ENCODE peak calls at places on chromosomes 2 and 18, in six cellular contexts. J is progenitor cell of endocrine pancreas, E is bronchial epithelial cell, T is nephron progenitor cell, A is prostate gland, H is fibroblast of lung. S is an unnamed sample.

GRCh38 chr2:230812041-230812440 is 52.7 kb upstream of the ITM2C start:
- DNase-seq in E (no peak), A (no peak), J (no peak), H (no peak), T (no peak), S (no peak)

GRCh38 chr2:186544255-186544675 is 45.6 kb upstream of the ITGAV start:
- DNase-seq in E (peak; percentile 98), A (peak; percentile 10), H (peak; percentile 92), T (no peak), J (no peak), S (no peak)

GRCh38 chr18:22347624-22348511 is 69.8 kb downstream of the CTAGE1 start:
- DNase-seq in J (peak; percentile 18), A (peak; percentile 36), H (peak; percentile 30), E (peak; percentile 23), T (no peak), S (no peak)

GRCh38 chr18:45828917-45829811 is 3.7 kb downstream of the SIGLEC15 start:
- DNase-seq in A (no peak), J (no peak), T (no peak), H (no peak), E (no peak), S (no peak)

GRCh38 chr2:149129433-149129832 is 90.9 kb downstream of the LYPD6B start:
- DNase-seq in J (no peak), T (no peak), H (peak; percentile 64), A (no peak), E (peak; percentile 10), S (no peak)

GRCh38 chr18:76686737-76687231 is 135.6 kb upstream of the ZNF236 start:
- DNase-seq in A (peak; percentile 53), H (peak; percentile 72), J (peak; percentile 24), E (peak; percentile 59), T (peak; percentile 59), S (peak; percentile 98)

GRCh38 chr2:53498210-53498609 is 269.4 kb upstream of the CHAC2 start:
- DNase-seq in J (no peak), H (peak; percentile 87), E (peak; percentile 75), T (no peak), A (peak; percentile 16), S (no peak)

GRCh38 chr2:172442072-172442895 is 14.9 kb downstream of the ITGA6 start:
- DNase-seq in T (no peak), J (no peak), E (peak; percentile 100), H (peak; percentile 97), A (peak; percentile 36), S (no peak)

GRCh38 chr2:190255668-190256067 is 64.0 kb downstream of the HIBCH start:
- DNase-seq in A (no peak), E (peak; percentile 55), J (no peak), T (no peak), H (peak; percentile 18), S (no peak)

GRCh38 chr2:76953733-76954347 is 568.3 kb downstream of the LRRTM4 start:
- DNase-seq in H (peak; percentile 12), E (peak; percentile 58), J (peak; percentile 23), A (peak; percentile 35), T (peak; percentile 49), S (no peak)

GRCh38 chr2:136612079-136612478 is 153.3 kb upstream of the THSD7B start:
- DNase-seq in H (no peak), E (no peak), J (no peak), A (no peak), T (no peak), S (no peak)

GRCh38 chr18:79485788-79486355 is 90.1 kb downstream of the NFATC1 start:
- DNase-seq in H (peak; percentile 94), A (no peak), E (no peak), T (no peak), J (no peak), S (no peak)

GRCh38 chr2:230075988-230076631 is 7.4 kb upstream of the SLC16A14 start:
- DNase-seq in A (no peak), E (no peak), T (no peak), J (no peak), H (no peak), S (no peak)

GRCh38 chr2:102932521-102932920 is 170.7 kb downstream of the TMEM182 start:
- DNase-seq in A (no peak), T (no peak), J (no peak), H (no peak), E (peak; percentile 13), S (no peak)

GRCh38 chr2:193963472-193964119 is 1693.4 kb upstream of the SLC39A10 start:
- DNase-seq in E (peak; percentile 41), T (peak; percentile 25), J (no peak), A (no peak), H (peak; percentile 28), S (no peak)

GRCh38 chr2:120919771-120920437 is 184.2 kb downstream of the GLI2 start:
- DNase-seq in H (peak; percentile 87), T (peak; percentile 36), E (no peak), J (no peak), A (no peak), S (no peak)

GRCh38 chr18:73887801-73888200 is 259.8 kb downstream of the FBXO15 start:
- DNase-seq in E (no peak), J (no peak), T (no peak), A (no peak), H (no peak), S (no peak)

GRCh38 chr2:130355181-130355577 is 677 bp upstream of the PTPN18 start:
- DNase-seq in E (no peak), J (no peak), A (no peak), H (no peak), T (no peak), S (no peak)

GRCh38 chr2:45851576-45852304 is 200.3 kb downstream of the PRKCE start:
- DNase-seq in A (peak; percentile 11), J (no peak), T (no peak), H (peak; percentile 85), E (peak; percentile 88), S (no peak)

GRCh38 chr18:47150824-47151366 is 595 bp upstream of the HDHD2 start:
- DNase-seq in H (no peak), J (no peak), E (peak; percentile 17), A (no peak), T (peak; percentile 18), S (no peak)

GRCh38 chr2:79585701-79586428 is 73.0 kb downstream of the CTNNA2 start:
- DNase-seq in A (no peak), E (peak; percentile 47), T (peak; percentile 25), J (no peak), H (peak; percentile 92), S (no peak)

GRCh38 chr2:178592655-178593054 is 112.4 kb downstream of the PLEKHA3 start:
- DNase-seq in T (no peak), H (no peak), A (no peak), J (no peak), E (no peak), S (no peak)

DNA sequence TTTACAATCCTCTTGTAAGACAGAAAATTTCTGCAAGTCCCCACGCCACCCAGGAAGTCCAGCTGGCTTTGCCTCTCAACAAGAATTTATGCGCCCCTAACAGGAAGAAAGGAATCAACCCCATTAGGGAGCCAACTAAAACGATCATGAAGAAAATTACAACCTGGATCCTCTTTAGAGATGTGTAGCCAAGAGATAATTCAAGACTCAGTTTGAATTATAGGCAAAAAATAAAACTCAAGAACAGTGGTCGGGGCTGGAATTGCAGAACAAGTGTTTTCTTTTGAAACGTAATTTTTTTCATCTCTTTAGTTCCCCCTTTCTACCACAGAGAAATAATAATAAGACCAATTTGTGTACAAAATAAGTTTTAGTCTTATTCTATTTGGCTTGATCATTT is 22.4 kb downstream of the PDCD1 start:
- DNase-seq in E (no peak), H (no peak), A (no peak), J (no peak), T (no peak), S (no peak)
- TF ChIP-seq CTCF in E (no peak), H (no peak), A (no peak), J (no peak), T (no peak), S (no peak)

GRCh38 chr18:902179-902718 is 2.4 kb upstream of the ADCYAP1 start:
- DNase-seq in H (peak; percentile 40), T (no peak), A (no peak), E (no peak), J (no peak), S (no peak)
- TF ChIP-seq CTCF in H (no peak), T (no peak), A (no peak), E (no peak), J (peak; percentile 38), S (peak; percentile 52)

DNA sequence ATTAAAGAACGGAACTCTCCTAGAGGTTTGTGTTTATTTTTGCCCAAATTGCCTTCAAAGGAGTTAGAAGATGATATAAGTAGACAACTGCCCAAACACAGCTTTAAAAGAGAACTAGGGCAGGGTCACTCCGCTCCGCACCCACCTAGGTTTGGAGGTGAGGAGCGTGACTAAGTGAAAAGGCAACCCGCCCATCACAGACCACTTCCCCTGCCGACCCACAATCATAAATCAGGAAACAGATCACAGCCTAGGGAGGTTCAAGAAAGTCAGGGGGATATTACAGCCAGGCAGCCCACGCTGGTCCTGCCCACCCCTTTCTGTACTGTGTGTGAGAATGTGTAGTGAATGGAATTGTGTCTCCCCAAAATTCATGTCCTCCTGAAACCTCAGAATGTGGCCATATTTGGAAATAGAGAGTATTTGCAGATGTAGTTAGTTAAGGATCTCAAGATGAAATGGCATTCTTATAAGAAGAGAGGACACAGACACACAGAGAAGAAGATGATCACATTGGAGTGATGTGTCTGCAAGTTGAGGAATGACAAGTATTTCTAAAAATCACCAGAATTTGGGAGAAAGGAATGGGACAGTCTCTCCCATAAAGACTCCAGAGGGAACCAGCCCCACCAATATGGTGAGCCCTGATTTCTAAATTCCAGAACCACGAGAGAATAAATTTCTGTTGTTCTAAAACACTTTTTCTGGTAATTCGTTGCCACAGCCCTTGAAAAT is 166.5 kb downstream of the C1D start:
- DNase-seq in J (no peak), T (peak; percentile 42), E (no peak), H (no peak), A (no peak), S (no peak)
- TF ChIP-seq CTCF in J (no peak), T (no peak), E (no peak), H (no peak), A (no peak), S (no peak)

DNA sequence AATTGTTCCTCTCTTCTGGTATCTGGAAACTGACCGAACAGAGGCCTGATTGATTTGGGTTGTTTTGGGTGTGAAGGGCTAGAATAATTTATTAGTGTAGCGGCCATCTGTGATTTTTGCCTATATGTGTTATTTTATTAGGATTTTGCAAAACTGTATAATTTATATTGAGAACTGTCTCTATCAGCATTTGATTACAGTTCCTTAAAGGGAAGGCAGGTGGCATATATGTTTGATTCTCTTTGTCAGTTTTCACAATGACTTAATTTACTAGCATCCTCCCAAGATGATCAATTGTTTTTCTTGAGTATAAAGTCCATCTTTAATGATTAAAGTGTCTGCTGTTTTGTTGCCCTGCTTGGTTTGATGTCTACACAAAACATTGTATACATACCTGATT is 4.5 kb downstream of the NBEAL1 start:
- DNase-seq in H (no peak), T (no peak), J (no peak), A (no peak), E (no peak), S (no peak)
- TF ChIP-seq CTCF in H (no peak), T (no peak), J (no peak), A (no peak), E (no peak), S (no peak)

S was measured in D721Med.